ENCODE peak calls at places on chromosomes 2 and 18, in four cellular contexts. J is NCI-H146, G is RPMI8226, V is nucleus accumbens. Z is an unnamed sample.

GRCh38 chr18:65754121-65754520 is 3.3 kb downstream of the CDH7 start:
- DNase-seq in V (no peak), G (no peak), J (peak), Z (no peak)

GRCh38 chr2:210046851-210047486 is 44.5 kb downstream of the RPE start:
- DNase-seq in J (no peak), G (no peak), V (no peak), Z (no peak)

GRCh38 chr18:59784694-59785093 is 87.5 kb upstream of the CCBE1 start:
- DNase-seq in G (no peak), V (no peak), J (no peak), Z (no peak)

GRCh38 chr2:237833546-237833945 is 25.9 kb upstream of the RAMP1 start:
- DNase-seq in J (no peak), G (no peak), V (no peak), Z (no peak)

GRCh38 chr2:19292007-19292406 is 66.4 kb downstream of the OSR1 start:
- DNase-seq in V (no peak), J (no peak), G (no peak), Z (no peak)

GRCh38 chr2:58207189-58207588 is 33.9 kb downstream of the FANCL start:
- DNase-seq in G (no peak), V (no peak), J (peak), Z (no peak)

GRCh38 chr2:167686691-167687090 is 560.7 kb downstream of the STK39 start:
- DNase-seq in V (no peak), J (no peak), G (no peak), Z (no peak)

GRCh38 chr2:23301151-23301550 is 83.8 kb upstream of the KLHL29 start:
- DNase-seq in J (no peak), G (no peak), V (no peak), Z (no peak)

GRCh38 chr2:130728007-130728454 is 839 bp upstream of the GPR148 start:
- DNase-seq in V (no peak), J (peak), G (no peak), Z (peak)

GRCh38 chr2:209872675-209873074 is 101.0 kb downstream of the UNC80 start:
- DNase-seq in V (peak), G (peak), J (no peak), Z (no peak)

GRCh38 chr2:36441816-36442215 is 86.2 kb downstream of the CRIM1 start:
- DNase-seq in V (no peak), G (no peak), J (no peak), Z (peak)

GRCh38 chr2:88691339-88692183 is at the start of gene RPIA:
- DNase-seq in J (peak), V (peak), G (peak), Z (peak)

GRCh38 chr2:67660015-67660602 is 263.0 kb downstream of the ETAA1 start:
- DNase-seq in J (no peak), G (no peak), V (no peak), Z (no peak)